ENCODE peak calls at places on chromosomes 16 and 17, in five cellular contexts. One of them, this sample, is unnamed.

GRCh38 chr17:3959295-3959899 is 4.8 kb downstream of the ATP2A3 start:
- DNase-seq in H1: no peak
- DNase-seq in mesenchymal stem cell: peak; percentile 80
- DNase-seq in PC-3: peak; percentile 82
- DNase-seq in SK-N-SH: no peak
- DNase-seq in this sample: no peak

GRCh38 chr16:75073551-75074414 is 42.8 kb downstream of the LDHD start:
- DNase-seq in H1: no peak
- DNase-seq in mesenchymal stem cell: no peak
- DNase-seq in PC-3: no peak
- DNase-seq in SK-N-SH: no peak
- DNase-seq in this sample: no peak

GRCh38 chr17:69719474-69720048 is 305.1 kb downstream of the MAP2K6 start:
- DNase-seq in H1: no peak
- DNase-seq in mesenchymal stem cell: no peak
- DNase-seq in PC-3: no peak
- DNase-seq in SK-N-SH: no peak
- DNase-seq in this sample: no peak

GRCh38 chr16:57341441-57342303 is 16.9 kb upstream of the CCL22 start:
- DNase-seq in H1: no peak
- DNase-seq in mesenchymal stem cell: peak; percentile 88
- DNase-seq in PC-3: peak; percentile 99
- DNase-seq in SK-N-SH: peak; percentile 57
- DNase-seq in this sample: peak; percentile 100

GRCh38 chr17:3557768-3558583 is at the start of gene TRPV3:
- DNase-seq in H1: no peak
- DNase-seq in mesenchymal stem cell: no peak
- DNase-seq in PC-3: peak; percentile 65
- DNase-seq in SK-N-SH: no peak
- DNase-seq in this sample: peak; percentile 87

GRCh38 chr16:83615553-83615952 is 192.2 kb upstream of the HSBP1 start:
- DNase-seq in H1: no peak
- DNase-seq in mesenchymal stem cell: peak; percentile 43
- DNase-seq in PC-3: no peak
- DNase-seq in SK-N-SH: no peak
- DNase-seq in this sample: no peak

GRCh38 chr17:38333635-38334295 is 10.0 kb downstream of the GPR179 start:
- DNase-seq in H1: peak; percentile 100
- DNase-seq in mesenchymal stem cell: peak; percentile 18
- DNase-seq in PC-3: peak; percentile 39
- DNase-seq in SK-N-SH: peak; percentile 78
- DNase-seq in this sample: no peak

GRCh38 chr16:979859-980594 is 1.5 kb upstream of the SOX8 start:
- DNase-seq in H1: peak; percentile 72
- DNase-seq in mesenchymal stem cell: no peak
- DNase-seq in PC-3: no peak
- DNase-seq in SK-N-SH: peak; percentile 48
- DNase-seq in this sample: no peak

GRCh38 chr16:85554791-85555548 is 58.2 kb upstream of the GSE1 start:
- DNase-seq in H1: no peak
- DNase-seq in mesenchymal stem cell: peak; percentile 87
- DNase-seq in PC-3: peak; percentile 21
- DNase-seq in SK-N-SH: no peak
- DNase-seq in this sample: peak; percentile 46

GRCh38 chr17:705011-705410 is 9.6 kb downstream of the VPS53 start:
- DNase-seq in H1: no peak
- DNase-seq in mesenchymal stem cell: no peak
- DNase-seq in PC-3: no peak
- DNase-seq in SK-N-SH: no peak
- DNase-seq in this sample: no peak

GRCh38 chr16:72739577-72739976 is 308.4 kb downstream of the ZFHX3 start:
- DNase-seq in H1: no peak
- DNase-seq in mesenchymal stem cell: peak; percentile 45
- DNase-seq in PC-3: peak; percentile 38
- DNase-seq in SK-N-SH: no peak
- DNase-seq in this sample: peak; percentile 8

GRCh38 chr17:27597783-27598320 is 33.1 kb upstream of the LGALS9 start:
- DNase-seq in H1: no peak
- DNase-seq in mesenchymal stem cell: no peak
- DNase-seq in PC-3: no peak
- DNase-seq in SK-N-SH: no peak
- DNase-seq in this sample: no peak

GRCh38 chr16:64982581-64982980 is 139.3 kb downstream of the CDH11 start:
- DNase-seq in H1: no peak
- DNase-seq in mesenchymal stem cell: no peak
- DNase-seq in PC-3: no peak
- DNase-seq in SK-N-SH: no peak
- DNase-seq in this sample: no peak

GRCh38 chr17:1067282-1067956 is 70.5 kb downstream of the TIMM22 start:
- DNase-seq in H1: no peak
- DNase-seq in mesenchymal stem cell: no peak
- DNase-seq in PC-3: peak; percentile 36
- DNase-seq in SK-N-SH: no peak
- DNase-seq in this sample: peak; percentile 84

GRCh38 chr16:67474551-67474950 is 6.4 kb downstream of the ATP6V0D1 start:
- DNase-seq in H1: no peak
- DNase-seq in mesenchymal stem cell: no peak
- DNase-seq in PC-3: no peak
- DNase-seq in SK-N-SH: no peak
- DNase-seq in this sample: no peak

GRCh38 chr17:986322-986929 is 6.8 kb upstream of the NXN start:
- DNase-seq in H1: no peak
- DNase-seq in mesenchymal stem cell: no peak
- DNase-seq in PC-3: no peak
- DNase-seq in SK-N-SH: no peak
- DNase-seq in this sample: no peak

GRCh38 chr17:50785942-50786570 is 18.7 kb upstream of the ANKRD40CL start:
- DNase-seq in H1: no peak
- DNase-seq in mesenchymal stem cell: peak; percentile 70
- DNase-seq in PC-3: no peak
- DNase-seq in SK-N-SH: no peak
- DNase-seq in this sample: peak; percentile 32

GRCh38 chr16:87028481-87029320 is 288.5 kb downstream of the C16orf95 start:
- DNase-seq in H1: no peak
- DNase-seq in mesenchymal stem cell: no peak
- DNase-seq in PC-3: no peak
- DNase-seq in SK-N-SH: no peak
- DNase-seq in this sample: no peak

GRCh38 chr16:65294708-65295107 is 172.8 kb upstream of the CDH11 start:
- DNase-seq in H1: no peak
- DNase-seq in mesenchymal stem cell: no peak
- DNase-seq in PC-3: no peak
- DNase-seq in SK-N-SH: no peak
- DNase-seq in this sample: no peak

GRCh38 chr17:3986939-3987335 is 22.7 kb upstream of the ATP2A3 start:
- DNase-seq in H1: no peak
- DNase-seq in mesenchymal stem cell: no peak
- DNase-seq in PC-3: no peak
- DNase-seq in SK-N-SH: peak; percentile 12
- DNase-seq in this sample: no peak

GRCh38 chr16:11395949-11396240 is 50.6 kb downstream of the RMI2 start:
- DNase-seq in H1: no peak
- DNase-seq in mesenchymal stem cell: no peak
- DNase-seq in PC-3: no peak
- DNase-seq in SK-N-SH: no peak
- DNase-seq in this sample: no peak

GRCh38 chr16:11394593-11394960 is 49.3 kb downstream of the RMI2 start:
- DNase-seq in H1: no peak
- DNase-seq in mesenchymal stem cell: no peak
- DNase-seq in PC-3: no peak
- DNase-seq in SK-N-SH: no peak
- DNase-seq in this sample: no peak

GRCh38 chr16:11395008-11395948 is 50.0 kb downstream of the RMI2 start:
- DNase-seq in H1: no peak
- DNase-seq in mesenchymal stem cell: no peak
- DNase-seq in PC-3: no peak
- DNase-seq in SK-N-SH: peak; percentile 29
- DNase-seq in this sample: peak; percentile 14

GRCh38 chr16:11398136-11398535 is 52.9 kb downstream of the RMI2 start:
- DNase-seq in H1: no peak
- DNase-seq in mesenchymal stem cell: no peak
- DNase-seq in PC-3: no peak
- DNase-seq in SK-N-SH: peak; percentile 16
- DNase-seq in this sample: no peak

GRCh38 chr16:11396241-11397048 is 51.2 kb downstream of the RMI2 start:
- DNase-seq in H1: peak; percentile 98
- DNase-seq in mesenchymal stem cell: peak; percentile 70
- DNase-seq in PC-3: peak; percentile 76
- DNase-seq in SK-N-SH: peak; percentile 97
- DNase-seq in this sample: peak; percentile 39
- H3K9ac ChIP-seq in H1: no peak overlapping the region
- H3K9ac ChIP-seq in mesenchymal stem cell: peak overlapping the region; percentile 41
- H3K9ac ChIP-seq in PC-3: no peak overlapping the region
- H3K9ac ChIP-seq in SK-N-SH: no peak overlapping the region
- H3K9ac ChIP-seq in this sample: no peak overlapping the region

GRCh38 chr17:82076785-82077591 is 11.4 kb upstream of the DUS1L start:
- DNase-seq in H1: no peak
- DNase-seq in mesenchymal stem cell: no peak
- DNase-seq in PC-3: no peak
- DNase-seq in SK-N-SH: no peak
- DNase-seq in this sample: no peak
- H2AFZ ChIP-seq in H1: no peak overlapping the region
- H2AFZ ChIP-seq in mesenchymal stem cell: no peak overlapping the region
- H2AFZ ChIP-seq in PC-3: no peak overlapping the region
- H2AFZ ChIP-seq in SK-N-SH: no peak overlapping the region
- H2AFZ ChIP-seq in this sample: no peak overlapping the region

GRCh38 chr17:34198519-34198918 is 56.6 kb upstream of the CCL2 start:
- DNase-seq in H1: no peak
- DNase-seq in mesenchymal stem cell: no peak
- DNase-seq in PC-3: no peak
- DNase-seq in SK-N-SH: no peak
- DNase-seq in this sample: no peak

GRCh38 chr17:34199932-34200534 is 55.1 kb upstream of the CCL2 start:
- DNase-seq in H1: peak; percentile 85
- DNase-seq in mesenchymal stem cell: peak; percentile 76
- DNase-seq in PC-3: peak; percentile 77
- DNase-seq in SK-N-SH: peak; percentile 79
- DNase-seq in this sample: peak; percentile 50

GRCh38 chr17:34201225-34201624 is 53.9 kb upstream of the CCL2 start:
- DNase-seq in H1: no peak
- DNase-seq in mesenchymal stem cell: no peak
- DNase-seq in PC-3: no peak
- DNase-seq in SK-N-SH: no peak
- DNase-seq in this sample: no peak

GRCh38 chr17:34201767-34202166 is 53.3 kb upstream of the CCL2 start:
- DNase-seq in H1: no peak
- DNase-seq in mesenchymal stem cell: no peak
- DNase-seq in PC-3: no peak
- DNase-seq in SK-N-SH: no peak
- DNase-seq in this sample: no peak

GRCh38 chr17:34199449-34199848 is 55.6 kb upstream of the CCL2 start:
- DNase-seq in H1: no peak
- DNase-seq in mesenchymal stem cell: no peak
- DNase-seq in PC-3: no peak
- DNase-seq in SK-N-SH: no peak
- DNase-seq in this sample: no peak
- H3K9ac ChIP-seq in H1: no peak overlapping the region
- H3K9ac ChIP-seq in mesenchymal stem cell: no peak overlapping the region
- H3K9ac ChIP-seq in PC-3: no peak overlapping the region
- H3K9ac ChIP-seq in SK-N-SH: no peak overlapping the region
- H3K9ac ChIP-seq in this sample: no peak overlapping the region

GRCh38 chr16:89359296-89360147 is 130.8 kb downstream of the ANKRD11 start:
- DNase-seq in H1: no peak
- DNase-seq in mesenchymal stem cell: no peak
- DNase-seq in PC-3: no peak
- DNase-seq in SK-N-SH: no peak
- DNase-seq in this sample: no peak

GRCh38 chr16:89357460-89357859 is 132.9 kb downstream of the ANKRD11 start:
- DNase-seq in H1: no peak
- DNase-seq in mesenchymal stem cell: peak; percentile 32
- DNase-seq in PC-3: no peak
- DNase-seq in SK-N-SH: peak; percentile 89
- DNase-seq in this sample: no peak

GRCh38 chr16:89357055-89357454 is 133.3 kb downstream of the ANKRD11 start:
- DNase-seq in H1: no peak
- DNase-seq in mesenchymal stem cell: no peak
- DNase-seq in PC-3: peak; percentile 17
- DNase-seq in SK-N-SH: no peak
- DNase-seq in this sample: peak; percentile 49

GRCh38 chr16:89360760-89361435 is 129.5 kb downstream of the ANKRD11 start:
- DNase-seq in H1: no peak
- DNase-seq in mesenchymal stem cell: no peak
- DNase-seq in PC-3: no peak
- DNase-seq in SK-N-SH: no peak
- DNase-seq in this sample: no peak

DNA sequence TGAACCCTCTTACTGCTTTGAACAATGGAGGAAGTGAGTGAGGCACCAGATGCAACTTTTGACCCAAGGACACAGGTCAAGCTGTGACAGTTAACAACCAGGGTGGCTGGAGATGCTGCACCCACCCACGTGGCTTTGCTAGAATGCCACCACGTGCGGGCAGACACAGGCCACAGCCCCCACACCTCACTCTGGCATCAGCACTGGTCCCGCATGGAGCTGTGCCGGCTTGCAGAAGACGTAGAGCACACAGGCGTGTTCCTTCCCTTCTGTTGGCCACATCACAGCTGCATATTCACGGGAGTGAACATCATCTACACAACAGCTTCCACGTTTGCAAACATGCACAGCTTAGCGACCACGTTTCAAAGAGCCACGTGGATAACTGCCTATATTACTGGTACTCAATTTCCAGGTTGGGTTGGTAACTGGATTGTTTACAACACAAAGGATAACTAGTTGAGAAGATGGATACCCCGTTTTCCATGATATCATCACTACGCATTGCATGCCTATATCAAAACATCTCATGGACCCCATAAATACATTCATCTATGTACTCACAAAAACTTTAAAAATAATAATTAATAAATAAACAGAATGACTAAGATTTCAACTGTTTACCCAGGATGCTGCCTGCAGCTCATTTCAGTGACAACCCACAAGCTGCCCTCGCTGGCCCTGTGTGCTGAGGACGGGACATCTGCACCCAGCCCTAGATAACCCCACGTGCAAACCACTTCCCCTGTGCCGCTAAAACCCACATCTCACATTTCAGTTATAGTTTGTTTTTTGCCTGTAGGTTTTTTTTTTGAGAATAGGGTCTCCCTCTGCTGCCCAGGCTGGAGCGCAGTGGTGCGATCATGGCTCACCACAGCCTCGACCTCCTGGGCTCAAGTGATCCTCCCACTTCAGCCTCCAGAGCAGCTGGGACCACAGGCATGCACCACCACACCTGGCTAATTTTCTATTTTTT is 132.0 kb downstream of the ANKRD11 start:
- DNase-seq in H1: no peak
- DNase-seq in mesenchymal stem cell: no peak
- DNase-seq in PC-3: no peak
- DNase-seq in SK-N-SH: no peak
- DNase-seq in this sample: no peak
- H2AFZ ChIP-seq in H1: no peak overlapping the region
- H2AFZ ChIP-seq in mesenchymal stem cell: no peak overlapping the region
- H2AFZ ChIP-seq in PC-3: no peak overlapping the region
- H2AFZ ChIP-seq in SK-N-SH: no peak overlapping the region
- H2AFZ ChIP-seq in this sample: no peak overlapping the region